ENCODE peak calls at places on chromosome X, in ten cellular contexts. One of them, this sample, is unnamed.

GRCh38 chrX:11105080-11105479 is 6.1 kb upstream of the HCCS start:
- DNase-seq in H7: no peak
- DNase-seq in cardiac fibroblast: peak
- DNase-seq in tibial artery: no peak
- DNase-seq in Peyer's patch: no peak
- DNase-seq in retinal pigment epithelial cell: no peak
- DNase-seq in HCT116: no peak
- DNase-seq in neural progenitor cell: no peak
- DNase-seq in left ventricle myocardium inferior: no peak
- DNase-seq in fibroblast of mammary gland: peak
- DNase-seq in this sample: no peak

GRCh38 chrX:70062076-70062475 is at the start of gene OTUD6A:
- DNase-seq in Peyer's patch: no peak
- DNase-seq in cardiac fibroblast: no peak
- DNase-seq in tibial artery: no peak
- DNase-seq in left ventricle myocardium inferior: no peak
- DNase-seq in fibroblast of mammary gland: no peak
- DNase-seq in HCT116: no peak
- DNase-seq in H7: no peak
- DNase-seq in neural progenitor cell: no peak
- DNase-seq in retinal pigment epithelial cell: no peak
- DNase-seq in this sample: no peak

GRCh38 chrX:70030242-70030823 is 19.4 kb downstream of the AWAT2 start:
- DNase-seq in HCT116: peak
- DNase-seq in fibroblast of mammary gland: peak
- DNase-seq in tibial artery: no peak
- DNase-seq in Peyer's patch: no peak
- DNase-seq in retinal pigment epithelial cell: no peak
- DNase-seq in left ventricle myocardium inferior: no peak
- DNase-seq in H7: peak
- DNase-seq in neural progenitor cell: peak
- DNase-seq in cardiac fibroblast: peak
- DNase-seq in this sample: no peak

GRCh38 chrX:23503835-23504539 is 163.3 kb upstream of the PRDX4 start:
- DNase-seq in HCT116: peak
- DNase-seq in Peyer's patch: peak
- DNase-seq in fibroblast of mammary gland: peak
- DNase-seq in retinal pigment epithelial cell: peak
- DNase-seq in neural progenitor cell: no peak
- DNase-seq in left ventricle myocardium inferior: peak
- DNase-seq in H7: peak
- DNase-seq in tibial artery: peak
- DNase-seq in cardiac fibroblast: peak
- DNase-seq in this sample: peak

GRCh38 chrX:151675121-151675746 is 20.0 kb upstream of the PRRG3 start:
- DNase-seq in Peyer's patch: no peak
- DNase-seq in neural progenitor cell: no peak
- DNase-seq in fibroblast of mammary gland: no peak
- DNase-seq in H7: no peak
- DNase-seq in cardiac fibroblast: no peak
- DNase-seq in left ventricle myocardium inferior: no peak
- DNase-seq in tibial artery: no peak
- DNase-seq in HCT116: no peak
- DNase-seq in retinal pigment epithelial cell: no peak
- DNase-seq in this sample: no peak

GRCh38 chrX:136115124-136115908 is 32.0 kb upstream of the FHL1 start:
- DNase-seq in cardiac fibroblast: no peak
- DNase-seq in HCT116: no peak
- DNase-seq in left ventricle myocardium inferior: no peak
- DNase-seq in Peyer's patch: no peak
- DNase-seq in neural progenitor cell: no peak
- DNase-seq in H7: no peak
- DNase-seq in fibroblast of mammary gland: peak
- DNase-seq in tibial artery: no peak
- DNase-seq in retinal pigment epithelial cell: no peak
- DNase-seq in this sample: no peak

GRCh38 chrX:44568196-44568595 is 25.5 kb upstream of the FUNDC1 start:
- DNase-seq in tibial artery: no peak
- DNase-seq in fibroblast of mammary gland: peak
- DNase-seq in HCT116: no peak
- DNase-seq in left ventricle myocardium inferior: no peak
- DNase-seq in retinal pigment epithelial cell: peak
- DNase-seq in H7: no peak
- DNase-seq in Peyer's patch: no peak
- DNase-seq in cardiac fibroblast: no peak
- DNase-seq in neural progenitor cell: no peak
- DNase-seq in this sample: no peak

GRCh38 chrX:31355206-31355955 is 283.5 kb upstream of the FTHL17 start:
- DNase-seq in H7: no peak
- DNase-seq in HCT116: no peak
- DNase-seq in retinal pigment epithelial cell: no peak
- DNase-seq in neural progenitor cell: no peak
- DNase-seq in left ventricle myocardium inferior: no peak
- DNase-seq in cardiac fibroblast: peak
- DNase-seq in fibroblast of mammary gland: no peak
- DNase-seq in Peyer's patch: no peak
- DNase-seq in tibial artery: no peak
- DNase-seq in this sample: no peak

GRCh38 chrX:35786271-35786670 is 11.9 kb upstream of the MAGEB16 start:
- DNase-seq in neural progenitor cell: no peak
- DNase-seq in H7: no peak
- DNase-seq in HCT116: no peak
- DNase-seq in fibroblast of mammary gland: no peak
- DNase-seq in retinal pigment epithelial cell: no peak
- DNase-seq in cardiac fibroblast: no peak
- DNase-seq in left ventricle myocardium inferior: no peak
- DNase-seq in tibial artery: no peak
- DNase-seq in Peyer's patch: no peak
- DNase-seq in this sample: no peak

GRCh38 chrX:131577999-131578734 is 34.3 kb downstream of the OR13H1 start:
- DNase-seq in retinal pigment epithelial cell: no peak
- DNase-seq in cardiac fibroblast: no peak
- DNase-seq in Peyer's patch: no peak
- DNase-seq in neural progenitor cell: peak
- DNase-seq in tibial artery: no peak
- DNase-seq in fibroblast of mammary gland: no peak
- DNase-seq in H7: no peak
- DNase-seq in left ventricle myocardium inferior: no peak
- DNase-seq in HCT116: no peak
- DNase-seq in this sample: no peak

GRCh38 chrX:36577006-36577405 is 431.2 kb upstream of the FAM47C start:
- DNase-seq in cardiac fibroblast: no peak
- DNase-seq in tibial artery: no peak
- DNase-seq in retinal pigment epithelial cell: no peak
- DNase-seq in left ventricle myocardium inferior: no peak
- DNase-seq in HCT116: no peak
- DNase-seq in neural progenitor cell: no peak
- DNase-seq in fibroblast of mammary gland: no peak
- DNase-seq in H7: no peak
- DNase-seq in Peyer's patch: no peak
- DNase-seq in this sample: no peak

GRCh38 chrX:149531599-149531998 is 9.2 kb upstream of the EOLA1 start:
- DNase-seq in H7: no peak
- DNase-seq in tibial artery: no peak
- DNase-seq in Peyer's patch: no peak
- DNase-seq in fibroblast of mammary gland: peak
- DNase-seq in HCT116: no peak
- DNase-seq in left ventricle myocardium inferior: no peak
- DNase-seq in cardiac fibroblast: no peak
- DNase-seq in retinal pigment epithelial cell: no peak
- DNase-seq in neural progenitor cell: no peak
- DNase-seq in this sample: no peak

DNA sequence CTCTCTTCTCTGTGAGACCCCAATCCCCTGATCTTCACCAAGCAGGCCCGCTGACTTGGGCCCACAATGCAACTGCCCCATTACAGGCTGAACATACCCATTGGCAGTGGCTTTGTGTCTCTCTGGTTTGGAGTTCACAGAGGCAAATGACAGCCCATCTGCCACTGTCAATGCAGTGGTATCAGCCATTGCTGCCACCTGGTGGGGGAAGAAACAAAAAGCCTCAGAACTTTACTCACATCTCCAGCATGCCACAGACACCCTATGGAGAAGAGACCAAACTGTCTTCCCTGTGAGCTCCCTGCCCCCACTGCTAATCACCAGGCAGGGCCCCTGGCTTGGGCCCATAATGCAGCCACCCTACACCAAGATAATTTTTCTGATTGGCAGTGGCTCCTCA is 729.3 kb upstream of the ACTRT1 start:
- DNase-seq in left ventricle myocardium inferior: no peak
- DNase-seq in fibroblast of mammary gland: no peak
- DNase-seq in HCT116: no peak
- DNase-seq in neural progenitor cell: peak
- DNase-seq in cardiac fibroblast: no peak
- DNase-seq in Peyer's patch: peak
- DNase-seq in tibial artery: no peak
- DNase-seq in retinal pigment epithelial cell: no peak
- DNase-seq in H7: peak
- DNase-seq in this sample: no peak
- H3K4me3 ChIP-seq in left ventricle myocardium inferior: no peak
- H3K4me3 ChIP-seq in fibroblast of mammary gland: no peak
- H3K4me3 ChIP-seq in HCT116: no peak
- H3K4me3 ChIP-seq in neural progenitor cell: no peak
- H3K4me3 ChIP-seq in cardiac fibroblast: no peak
- H3K4me3 ChIP-seq in Peyer's patch: no peak
- H3K4me3 ChIP-seq in tibial artery: no peak
- H3K4me3 ChIP-seq in retinal pigment epithelial cell: no peak
- H3K4me3 ChIP-seq in H7: no peak
- H3K4me3 ChIP-seq in this sample: no peak

GRCh38 chrX:153688071-153688470 is 345 bp downstream of the SLC6A8 start:
- DNase-seq in neural progenitor cell: no peak
- DNase-seq in fibroblast of mammary gland: no peak
- DNase-seq in cardiac fibroblast: no peak
- DNase-seq in Peyer's patch: no peak
- DNase-seq in H7: no peak
- DNase-seq in retinal pigment epithelial cell: no peak
- DNase-seq in HCT116: no peak
- DNase-seq in tibial artery: no peak
- DNase-seq in left ventricle myocardium inferior: no peak
- DNase-seq in this sample: no peak

GRCh38 chrX:153687121-153688039 is at the start of gene SLC6A8:
- DNase-seq in tibial artery: peak
- DNase-seq in Peyer's patch: peak
- DNase-seq in left ventricle myocardium inferior: peak
- DNase-seq in retinal pigment epithelial cell: no peak
- DNase-seq in fibroblast of mammary gland: peak
- DNase-seq in HCT116: peak
- DNase-seq in neural progenitor cell: peak
- DNase-seq in H7: peak
- DNase-seq in cardiac fibroblast: peak
- DNase-seq in this sample: no peak

GRCh38 chrX:153685751-153686676 is 1.7 kb upstream of the SLC6A8 start:
- DNase-seq in HCT116: no peak
- DNase-seq in neural progenitor cell: peak
- DNase-seq in fibroblast of mammary gland: no peak
- DNase-seq in cardiac fibroblast: no peak
- DNase-seq in Peyer's patch: peak
- DNase-seq in retinal pigment epithelial cell: no peak
- DNase-seq in left ventricle myocardium inferior: no peak
- DNase-seq in H7: no peak
- DNase-seq in tibial artery: no peak
- DNase-seq in this sample: peak

GRCh38 chrX:153684447-153685178 is 3.1 kb upstream of the SLC6A8 start:
- DNase-seq in tibial artery: no peak
- DNase-seq in fibroblast of mammary gland: no peak
- DNase-seq in retinal pigment epithelial cell: no peak
- DNase-seq in Peyer's patch: no peak
- DNase-seq in HCT116: no peak
- DNase-seq in H7: peak
- DNase-seq in neural progenitor cell: peak
- DNase-seq in cardiac fibroblast: no peak
- DNase-seq in left ventricle myocardium inferior: no peak
- DNase-seq in this sample: peak

GRCh38 chrX:153685179-153685536 is 2.6 kb upstream of the SLC6A8 start:
- DNase-seq in left ventricle myocardium inferior: no peak
- DNase-seq in H7: no peak
- DNase-seq in Peyer's patch: peak
- DNase-seq in HCT116: no peak
- DNase-seq in retinal pigment epithelial cell: no peak
- DNase-seq in fibroblast of mammary gland: no peak
- DNase-seq in neural progenitor cell: peak
- DNase-seq in cardiac fibroblast: no peak
- DNase-seq in tibial artery: no peak
- DNase-seq in this sample: peak
- H3K4me3 ChIP-seq in left ventricle myocardium inferior: no peak
- H3K4me3 ChIP-seq in H7: no peak
- H3K4me3 ChIP-seq in Peyer's patch: no peak
- H3K4me3 ChIP-seq in HCT116: no peak
- H3K4me3 ChIP-seq in retinal pigment epithelial cell: no peak
- H3K4me3 ChIP-seq in fibroblast of mammary gland: no peak
- H3K4me3 ChIP-seq in neural progenitor cell: peak
- H3K4me3 ChIP-seq in cardiac fibroblast: no peak
- H3K4me3 ChIP-seq in tibial artery: no peak
- H3K4me3 ChIP-seq in this sample: no peak

GRCh38 chrX:9528498-9528897 is 63.6 kb downstream of the TBL1X start:
- DNase-seq in Peyer's patch: no peak
- DNase-seq in retinal pigment epithelial cell: no peak
- DNase-seq in neural progenitor cell: no peak
- DNase-seq in HCT116: no peak
- DNase-seq in H7: peak
- DNase-seq in left ventricle myocardium inferior: no peak
- DNase-seq in cardiac fibroblast: no peak
- DNase-seq in tibial artery: no peak
- DNase-seq in fibroblast of mammary gland: no peak
- DNase-seq in this sample: peak
- H3K4me3 ChIP-seq in Peyer's patch: no peak
- H3K4me3 ChIP-seq in retinal pigment epithelial cell: no peak
- H3K4me3 ChIP-seq in neural progenitor cell: no peak
- H3K4me3 ChIP-seq in HCT116: no peak
- H3K4me3 ChIP-seq in H7: no peak
- H3K4me3 ChIP-seq in left ventricle myocardium inferior: no peak
- H3K4me3 ChIP-seq in cardiac fibroblast: no peak
- H3K4me3 ChIP-seq in tibial artery: no peak
- H3K4me3 ChIP-seq in fibroblast of mammary gland: no peak
- H3K4me3 ChIP-seq in this sample: no peak

GRCh38 chrX:50638123-50638522 is 167.5 kb upstream of the DGKK start:
- DNase-seq in cardiac fibroblast: peak
- DNase-seq in fibroblast of mammary gland: no peak
- DNase-seq in neural progenitor cell: no peak
- DNase-seq in H7: no peak
- DNase-seq in tibial artery: no peak
- DNase-seq in Peyer's patch: no peak
- DNase-seq in retinal pigment epithelial cell: no peak
- DNase-seq in left ventricle myocardium inferior: peak
- DNase-seq in HCT116: no peak
- DNase-seq in this sample: no peak

GRCh38 chrX:50644496-50644895 is 169.5 kb downstream of the SHROOM4 start:
- DNase-seq in H7: no peak
- DNase-seq in cardiac fibroblast: no peak
- DNase-seq in tibial artery: no peak
- DNase-seq in Peyer's patch: no peak
- DNase-seq in fibroblast of mammary gland: no peak
- DNase-seq in HCT116: no peak
- DNase-seq in left ventricle myocardium inferior: no peak
- DNase-seq in retinal pigment epithelial cell: no peak
- DNase-seq in neural progenitor cell: no peak
- DNase-seq in this sample: no peak

GRCh38 chrX:50648151-50648550 is 165.8 kb downstream of the SHROOM4 start:
- DNase-seq in Peyer's patch: no peak
- DNase-seq in HCT116: no peak
- DNase-seq in retinal pigment epithelial cell: peak
- DNase-seq in H7: no peak
- DNase-seq in fibroblast of mammary gland: no peak
- DNase-seq in cardiac fibroblast: peak
- DNase-seq in tibial artery: no peak
- DNase-seq in neural progenitor cell: no peak
- DNase-seq in left ventricle myocardium inferior: no peak
- DNase-seq in this sample: no peak

GRCh38 chrX:50643525-50644137 is 170.4 kb downstream of the SHROOM4 start:
- DNase-seq in left ventricle myocardium inferior: peak
- DNase-seq in fibroblast of mammary gland: no peak
- DNase-seq in neural progenitor cell: no peak
- DNase-seq in tibial artery: no peak
- DNase-seq in retinal pigment epithelial cell: no peak
- DNase-seq in H7: no peak
- DNase-seq in Peyer's patch: no peak
- DNase-seq in cardiac fibroblast: no peak
- DNase-seq in HCT116: no peak
- DNase-seq in this sample: no peak
- H3K4me3 ChIP-seq in left ventricle myocardium inferior: peak
- H3K4me3 ChIP-seq in fibroblast of mammary gland: no peak
- H3K4me3 ChIP-seq in neural progenitor cell: no peak
- H3K4me3 ChIP-seq in tibial artery: no peak
- H3K4me3 ChIP-seq in retinal pigment epithelial cell: no peak
- H3K4me3 ChIP-seq in H7: no peak
- H3K4me3 ChIP-seq in Peyer's patch: no peak
- H3K4me3 ChIP-seq in cardiac fibroblast: no peak
- H3K4me3 ChIP-seq in HCT116: no peak
- H3K4me3 ChIP-seq in this sample: peak

This sample was measured in coronary artery.